ENCODE peak calls at places on chromosomes 3 and 15, in seven cellular contexts. Y is testis, Q is GM12892, L is stomach, Z is upper lobe of left lung, I is ovary, H is heart left ventricle. R is an unnamed sample.

GRCh38 chr15:60000113-60000823 is 3.8 kb upstream of the FOXB1 start:
- DNase-seq in I (no peak), L (no peak), Q (no peak), H (no peak), Z (peak; percentile 48), Y (no peak), R (no peak)

GRCh38 chr3:116524455-116524854 is 79.2 kb upstream of the LSAMP start:
- DNase-seq in Y (no peak), H (no peak), Q (no peak), Z (no peak), L (no peak), I (no peak), R (no peak)

GRCh38 chr15:66997212-66997611 is 68.2 kb upstream of the SMAD3 start:
- DNase-seq in Q (no peak), L (no peak), I (no peak), H (no peak), Y (no peak), Z (no peak), R (no peak)

GRCh38 chr15:84696757-84697156 is 19.2 kb downstream of the SEC11A start:
- DNase-seq in Z (no peak), Y (no peak), I (no peak), Q (no peak), H (no peak), L (no peak), R (no peak)

GRCh38 chr15:82414536-82415191 is 15.0 kb upstream of the GOLGA6L9 start:
- DNase-seq in H (no peak), Y (no peak), L (no peak), Q (no peak), Z (no peak), I (no peak), R (no peak)

GRCh38 chr3:4930501-4930900 is 48.7 kb upstream of the BHLHE40 start:
- DNase-seq in Q (no peak), Y (no peak), H (no peak), L (no peak), I (no peak), Z (no peak), R (no peak)

GRCh38 chr3:4492240-4493007 is 724 bp upstream of the ITPR1 start:
- DNase-seq in H (peak; percentile 68), Y (peak; percentile 65), Q (no peak), Z (peak; percentile 15), L (peak; percentile 62), I (peak; percentile 61), R (peak; percentile 57)

GRCh38 chr15:100348578-100348977 is 6.8 kb upstream of the ADAMTS17 start:
- DNase-seq in Q (no peak), Z (no peak), L (no peak), I (no peak), H (no peak), Y (no peak), R (no peak)

DNA sequence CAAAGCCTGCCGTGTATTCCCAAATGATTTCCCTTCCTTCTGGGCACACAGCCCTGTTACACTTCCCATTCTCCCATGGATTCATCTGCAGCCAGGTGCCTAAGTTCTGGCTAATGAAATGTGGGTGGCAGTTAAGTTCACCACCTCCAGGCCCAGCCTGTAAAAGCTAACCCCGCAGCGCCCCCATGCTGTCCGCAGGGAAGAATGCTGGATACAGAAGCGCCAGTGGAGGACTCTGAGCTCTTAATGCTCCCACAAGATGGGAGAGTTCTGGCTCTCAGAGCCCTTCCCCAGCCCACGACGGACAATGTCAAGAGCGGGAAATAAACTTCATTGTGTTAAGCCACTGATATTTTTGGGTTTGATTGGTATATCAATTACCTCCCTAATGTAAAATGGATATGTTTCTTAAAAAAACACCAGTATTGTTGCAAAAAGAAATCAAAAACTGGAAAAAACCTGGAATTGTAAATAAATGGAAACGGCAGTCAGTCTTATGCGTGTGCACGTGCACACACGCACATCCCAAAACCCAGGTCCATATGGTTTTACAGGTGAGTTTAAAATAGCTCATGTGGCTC is 37.7 kb upstream of the FGD5 start:
- DNase-seq in Z (no peak), Y (peak; percentile 68), L (peak; percentile 69), H (peak; percentile 54), I (peak; percentile 46), Q (peak; percentile 49), R (peak; percentile 79)
- TF ChIP-seq POLR2A in Z (no peak), Y (no peak), L (no peak), H (no peak), I (no peak), Q (no peak), R (no peak)

GRCh38 chr15:41105348-41106334 is 10.4 kb downstream of the INO80 start:
- DNase-seq in Q (no peak), Y (no peak), H (no peak), Z (no peak), I (no peak), L (peak; percentile 3), R (no peak)

GRCh38 chr15:41104234-41104633 is 11.8 kb downstream of the INO80 start:
- DNase-seq in L (no peak), I (no peak), H (no peak), Y (no peak), Q (no peak), Z (no peak), R (no peak)

GRCh38 chr15:41106947-41107346 is 9.1 kb downstream of the INO80 start:
- DNase-seq in I (no peak), L (no peak), Q (no peak), Z (no peak), Y (no peak), H (no peak), R (no peak)

GRCh38 chr15:41102854-41103253 is 13.2 kb downstream of the INO80 start:
- DNase-seq in Z (no peak), I (no peak), H (no peak), L (no peak), Q (no peak), Y (no peak), R (no peak)
- TF ChIP-seq POLR2A in Z (no peak), I (no peak), H (no peak), L (no peak), Q (no peak), Y (no peak), R (no peak)

GRCh38 chr3:46927718-46928073 is 48.8 kb downstream of the CCDC12 start:
- DNase-seq in L (no peak), Z (no peak), H (no peak), Q (no peak), Y (no peak), I (no peak), R (no peak)

GRCh38 chr3:46926447-46926846 is 48.9 kb downstream of the PTH1R start:
- DNase-seq in Z (no peak), I (no peak), L (no peak), H (no peak), Q (no peak), Y (no peak), R (no peak)

GRCh38 chr3:46928297-46928696 is 48.2 kb downstream of the CCDC12 start:
- DNase-seq in Q (no peak), H (no peak), L (no peak), Y (no peak), Z (no peak), I (no peak), R (no peak)

GRCh38 chr3:46926039-46926438 is 48.5 kb downstream of the PTH1R start:
- DNase-seq in Y (no peak), Z (no peak), Q (no peak), H (no peak), I (no peak), L (no peak), R (no peak)

DNA sequence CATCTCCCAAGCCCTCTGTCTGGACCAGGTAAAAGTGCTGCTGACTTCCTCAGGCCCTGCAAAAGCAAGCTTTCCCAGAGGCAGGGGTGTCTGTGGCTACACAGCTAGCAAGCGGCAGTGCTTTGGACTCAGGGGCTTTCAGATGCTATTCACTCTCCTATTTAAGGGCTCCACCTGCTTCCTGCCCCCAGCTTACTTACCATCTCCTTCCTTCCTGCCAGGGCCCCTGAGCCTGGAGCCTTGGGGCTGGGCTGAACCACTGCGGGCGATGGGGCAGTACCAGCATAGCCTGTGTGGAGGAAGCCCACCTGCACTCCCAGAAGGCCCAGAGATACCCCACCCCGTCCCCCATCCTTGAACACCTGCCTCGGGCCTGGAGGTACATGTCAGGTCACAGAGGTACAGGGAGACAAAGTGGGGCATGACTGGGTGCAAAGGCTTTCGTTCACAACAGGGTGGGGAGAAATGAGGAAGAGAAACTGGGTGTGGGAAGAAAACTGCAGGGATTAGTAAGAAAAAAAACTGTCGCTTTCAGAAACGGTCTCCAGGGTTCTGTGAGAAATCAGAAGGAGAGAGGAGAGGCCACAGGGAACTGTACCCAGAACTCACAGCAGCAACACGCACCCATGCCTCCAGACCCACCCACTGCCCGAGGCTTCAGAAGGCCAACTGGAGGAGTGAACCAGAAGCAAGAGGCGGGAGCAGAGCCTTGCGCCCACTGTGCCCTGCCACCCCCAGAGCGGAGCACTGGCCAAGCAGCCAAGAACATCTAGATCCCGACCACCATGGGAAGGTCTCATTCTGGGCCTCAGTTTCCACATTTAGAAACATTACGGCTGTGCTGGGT is 49.5 kb downstream of the CCDC12 start:
- DNase-seq in Z (no peak), L (peak; percentile 25), Y (peak; percentile 46), Q (peak; percentile 81), I (no peak), H (no peak), R (no peak)
- TF ChIP-seq POLR2A in Z (no peak), L (no peak), Y (no peak), Q (peak; percentile 79), I (no peak), H (no peak), R (no peak)

DNA sequence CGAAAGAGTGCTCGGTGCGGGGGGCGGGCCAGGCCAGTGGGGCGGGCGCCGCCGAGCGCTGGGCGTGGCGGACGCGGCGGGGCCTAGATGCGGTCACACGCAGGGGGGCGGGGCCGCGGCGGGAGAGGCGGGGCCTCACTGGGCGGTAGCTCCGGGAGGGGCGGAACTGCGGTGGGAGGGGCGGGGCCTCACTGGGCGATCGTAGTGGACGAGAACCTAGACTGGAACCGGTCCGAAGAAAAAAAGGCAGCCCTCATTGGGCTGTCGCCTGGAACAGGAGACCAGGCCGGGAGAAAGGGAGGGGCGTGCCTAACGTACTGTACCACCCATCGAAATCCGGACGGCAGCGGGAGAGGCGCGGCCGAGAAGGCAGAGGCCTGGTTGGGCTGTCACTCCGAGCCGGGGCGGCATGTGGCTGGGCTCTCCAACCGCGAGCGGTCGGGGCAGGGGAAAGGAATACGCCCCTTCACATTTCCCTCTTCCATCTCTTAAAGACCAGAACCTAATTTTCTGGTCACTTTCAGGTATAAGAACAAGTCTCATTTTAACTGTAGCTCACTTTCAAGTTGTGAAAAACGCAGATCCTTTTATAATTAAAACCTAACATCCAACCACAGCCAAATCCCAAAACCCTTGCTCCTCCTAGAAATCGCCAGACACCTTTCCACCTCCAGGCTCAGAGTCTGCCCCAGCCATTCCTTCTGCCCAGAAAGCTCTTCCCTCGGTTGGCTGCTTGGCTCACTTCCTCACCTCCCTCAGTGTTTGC is at the start of gene ANO10:
- DNase-seq in I (peak; percentile 100), L (peak; percentile 98), Y (peak; percentile 98), H (peak; percentile 99), Q (peak; percentile 75), Z (peak; percentile 100), R (peak; percentile 100)
- TF ChIP-seq POLR2A in I (peak; percentile 20), L (no peak), Y (peak; percentile 63), H (peak; percentile 86), Q (peak; percentile 34), Z (no peak), R (peak; percentile 58)

R was measured in right lobe of liver.